ENCODE peak calls at places on chromosomes 2 and 18, in six cellular contexts. One of them, this sample, is unnamed.

GRCh38 chr18:22827741-22828140 is 105.4 kb upstream of the RBBP8 start:
- DNase-seq in H1: no peak
- DNase-seq in H9: no peak
- DNase-seq in mesenchymal stem cell: no peak
- DNase-seq in neuronal stem cell: no peak
- DNase-seq in IMR-90: no peak
- DNase-seq in this sample: no peak

GRCh38 chr2:230413465-230413864 is 2.5 kb upstream of the SP100 start:
- DNase-seq in H1: no peak
- DNase-seq in H9: no peak
- DNase-seq in mesenchymal stem cell: no peak
- DNase-seq in neuronal stem cell: no peak
- DNase-seq in IMR-90: no peak
- DNase-seq in this sample: no peak

GRCh38 chr18:1488957-1489356 is 584.3 kb downstream of the ADCYAP1 start:
- DNase-seq in H1: no peak
- DNase-seq in H9: no peak
- DNase-seq in mesenchymal stem cell: no peak
- DNase-seq in neuronal stem cell: no peak
- DNase-seq in IMR-90: no peak
- DNase-seq in this sample: no peak

GRCh38 chr2:193542762-193543161 is 1348.0 kb upstream of the TMEFF2 start:
- DNase-seq in H1: no peak
- DNase-seq in H9: no peak
- DNase-seq in mesenchymal stem cell: no peak
- DNase-seq in neuronal stem cell: no peak
- DNase-seq in IMR-90: no peak
- DNase-seq in this sample: no peak

GRCh38 chr2:211144078-211144477 is 587.7 kb downstream of the CPS1 start:
- DNase-seq in H1: no peak
- DNase-seq in H9: no peak
- DNase-seq in mesenchymal stem cell: peak; percentile 62
- DNase-seq in neuronal stem cell: no peak
- DNase-seq in IMR-90: peak; percentile 5
- DNase-seq in this sample: no peak

GRCh38 chr18:48797841-48798255 is 152.9 kb downstream of the SMAD7 start:
- DNase-seq in H1: no peak
- DNase-seq in H9: no peak
- DNase-seq in mesenchymal stem cell: no peak
- DNase-seq in neuronal stem cell: no peak
- DNase-seq in IMR-90: no peak
- DNase-seq in this sample: peak; percentile 81

GRCh38 chr2:26316845-26317244 is 29.1 kb upstream of the SELENOI start:
- DNase-seq in H1: no peak
- DNase-seq in H9: no peak
- DNase-seq in mesenchymal stem cell: no peak
- DNase-seq in neuronal stem cell: no peak
- DNase-seq in IMR-90: no peak
- DNase-seq in this sample: no peak

GRCh38 chr2:71129114-71129890 is 727 bp downstream of the MCEE start:
- DNase-seq in H1: no peak
- DNase-seq in H9: no peak
- DNase-seq in mesenchymal stem cell: peak; percentile 23
- DNase-seq in neuronal stem cell: no peak
- DNase-seq in IMR-90: peak; percentile 5
- DNase-seq in this sample: peak; percentile 22

GRCh38 chr2:236163483-236164200 is 4.5 kb downstream of the GBX2 start:
- DNase-seq in H1: no peak
- DNase-seq in H9: no peak
- DNase-seq in mesenchymal stem cell: no peak
- DNase-seq in neuronal stem cell: peak; percentile 9
- DNase-seq in IMR-90: no peak
- DNase-seq in this sample: no peak

GRCh38 chr2:12941203-12941602 is 224.5 kb downstream of the TRIB2 start:
- DNase-seq in H1: no peak
- DNase-seq in H9: no peak
- DNase-seq in mesenchymal stem cell: no peak
- DNase-seq in neuronal stem cell: no peak
- DNase-seq in IMR-90: no peak
- DNase-seq in this sample: no peak
- H2BK15ac ChIP-seq in H1: no peak overlapping the region
- H2BK15ac ChIP-seq in H9: no peak overlapping the region
- H2BK15ac ChIP-seq in mesenchymal stem cell: no peak overlapping the region
- H2BK15ac ChIP-seq in neuronal stem cell: no peak overlapping the region
- H2BK15ac ChIP-seq in IMR-90: no peak overlapping the region
- H2BK15ac ChIP-seq in this sample: no peak overlapping the region

GRCh38 chr2:12270876-12271588 is 445.7 kb upstream of the TRIB2 start:
- DNase-seq in H1: no peak
- DNase-seq in H9: no peak
- DNase-seq in mesenchymal stem cell: no peak
- DNase-seq in neuronal stem cell: no peak
- DNase-seq in IMR-90: no peak
- DNase-seq in this sample: no peak
- H2BK15ac ChIP-seq in H1: no peak overlapping the region
- H2BK15ac ChIP-seq in H9: no peak overlapping the region
- H2BK15ac ChIP-seq in mesenchymal stem cell: no peak overlapping the region
- H2BK15ac ChIP-seq in neuronal stem cell: no peak overlapping the region
- H2BK15ac ChIP-seq in IMR-90: no peak overlapping the region
- H2BK15ac ChIP-seq in this sample: no peak overlapping the region

GRCh38 chr2:30373881-30374302 is 73.2 kb upstream of the LCLAT1 start:
- DNase-seq in H1: no peak
- DNase-seq in H9: peak; percentile 39
- DNase-seq in mesenchymal stem cell: peak; percentile 79
- DNase-seq in neuronal stem cell: no peak
- DNase-seq in IMR-90: peak; percentile 89
- DNase-seq in this sample: peak; percentile 19
- H2BK15ac ChIP-seq in H1: no peak overlapping the region
- H2BK15ac ChIP-seq in H9: no peak overlapping the region
- H2BK15ac ChIP-seq in mesenchymal stem cell: no peak overlapping the region
- H2BK15ac ChIP-seq in neuronal stem cell: no peak overlapping the region
- H2BK15ac ChIP-seq in IMR-90: peak overlapping the region; percentile 85
- H2BK15ac ChIP-seq in this sample: no peak overlapping the region

DNA sequence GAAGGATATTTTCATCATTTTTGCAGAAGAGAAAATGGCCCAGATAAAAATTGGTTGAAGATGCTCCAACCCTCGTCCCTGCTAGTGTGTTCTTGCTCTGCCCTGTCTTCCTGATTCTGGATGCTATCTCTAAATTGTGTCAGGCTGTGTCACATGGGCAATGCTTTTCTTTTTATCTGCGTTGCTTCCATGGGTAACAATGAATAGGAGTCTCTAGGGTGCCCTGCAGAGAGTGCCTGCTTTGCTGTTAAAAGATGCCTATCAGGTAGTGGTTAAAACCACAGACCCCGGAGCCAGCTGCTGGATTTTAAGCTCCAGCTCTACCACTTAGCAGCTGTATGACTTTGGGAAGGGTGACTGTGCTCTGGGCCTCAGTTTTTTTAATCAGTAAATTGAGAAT is 340.2 kb downstream of the PLCL1 start:
- DNase-seq in H1: no peak
- DNase-seq in H9: no peak
- DNase-seq in mesenchymal stem cell: no peak
- DNase-seq in neuronal stem cell: no peak
- DNase-seq in IMR-90: no peak
- DNase-seq in this sample: peak; percentile 70
- H2BK15ac ChIP-seq in H1: no peak overlapping the region
- H2BK15ac ChIP-seq in H9: no peak overlapping the region
- H2BK15ac ChIP-seq in mesenchymal stem cell: no peak overlapping the region
- H2BK15ac ChIP-seq in neuronal stem cell: no peak overlapping the region
- H2BK15ac ChIP-seq in IMR-90: no peak overlapping the region
- H2BK15ac ChIP-seq in this sample: no peak overlapping the region

GRCh38 chr2:74938264-74938663 is 20.2 kb upstream of the POLE4 start:
- DNase-seq in H1: no peak
- DNase-seq in H9: no peak
- DNase-seq in mesenchymal stem cell: no peak
- DNase-seq in neuronal stem cell: no peak
- DNase-seq in IMR-90: no peak
- DNase-seq in this sample: no peak
- H2BK15ac ChIP-seq in H1: no peak overlapping the region
- H2BK15ac ChIP-seq in H9: no peak overlapping the region
- H2BK15ac ChIP-seq in mesenchymal stem cell: no peak overlapping the region
- H2BK15ac ChIP-seq in neuronal stem cell: no peak overlapping the region
- H2BK15ac ChIP-seq in IMR-90: no peak overlapping the region
- H2BK15ac ChIP-seq in this sample: no peak overlapping the region

DNA sequence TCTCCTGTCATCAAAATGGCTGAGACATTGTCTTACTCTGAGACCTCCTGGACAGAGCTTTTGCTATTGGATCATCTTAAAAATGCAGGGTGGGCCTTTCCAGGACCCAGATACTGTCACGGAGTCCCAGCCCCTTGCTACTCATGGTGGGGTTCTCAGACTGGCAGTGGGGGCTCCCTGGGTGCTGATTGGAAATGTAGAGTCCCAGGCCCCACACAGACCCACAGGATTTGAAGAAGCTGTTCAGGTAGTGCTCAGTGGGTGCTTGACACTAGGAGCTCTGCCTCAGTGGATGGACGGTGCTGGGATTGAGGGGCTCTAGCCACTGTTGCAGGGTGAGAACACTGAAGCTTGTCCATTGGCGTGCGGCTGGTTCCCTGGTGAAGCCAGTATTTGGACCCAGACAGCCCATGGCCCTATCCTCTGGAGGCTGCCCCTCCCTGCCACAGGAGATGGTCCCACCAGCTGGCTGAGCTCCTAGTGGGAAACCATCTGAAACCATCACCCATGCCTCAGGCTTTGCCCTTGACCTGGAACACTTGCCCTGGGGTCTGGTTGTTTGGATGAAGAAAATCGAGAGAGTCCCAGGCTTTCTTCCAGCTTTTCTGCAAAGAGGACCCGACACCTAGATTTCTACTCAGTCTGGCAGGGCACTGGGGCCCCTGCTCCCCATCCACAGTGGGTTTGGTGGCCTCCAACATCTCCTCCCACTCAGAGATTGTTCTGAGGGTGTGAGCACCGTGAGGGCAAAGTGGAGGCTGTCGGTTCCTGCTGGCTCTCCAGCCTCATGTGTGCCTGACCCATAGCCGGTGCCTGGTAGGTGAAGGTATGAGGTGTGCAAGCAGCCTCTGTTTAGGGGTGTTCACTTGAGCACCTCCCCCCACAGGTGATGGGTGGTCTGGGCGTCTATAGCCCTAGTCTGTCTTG is 30.1 kb downstream of the MROH2A start:
- DNase-seq in H1: no peak
- DNase-seq in H9: peak; percentile 17
- DNase-seq in mesenchymal stem cell: no peak
- DNase-seq in neuronal stem cell: no peak
- DNase-seq in IMR-90: no peak
- DNase-seq in this sample: no peak
- H2BK15ac ChIP-seq in H1: no peak overlapping the region
- H2BK15ac ChIP-seq in H9: no peak overlapping the region
- H2BK15ac ChIP-seq in mesenchymal stem cell: no peak overlapping the region
- H2BK15ac ChIP-seq in neuronal stem cell: no peak overlapping the region
- H2BK15ac ChIP-seq in IMR-90: no peak overlapping the region
- H2BK15ac ChIP-seq in this sample: no peak overlapping the region

DNA sequence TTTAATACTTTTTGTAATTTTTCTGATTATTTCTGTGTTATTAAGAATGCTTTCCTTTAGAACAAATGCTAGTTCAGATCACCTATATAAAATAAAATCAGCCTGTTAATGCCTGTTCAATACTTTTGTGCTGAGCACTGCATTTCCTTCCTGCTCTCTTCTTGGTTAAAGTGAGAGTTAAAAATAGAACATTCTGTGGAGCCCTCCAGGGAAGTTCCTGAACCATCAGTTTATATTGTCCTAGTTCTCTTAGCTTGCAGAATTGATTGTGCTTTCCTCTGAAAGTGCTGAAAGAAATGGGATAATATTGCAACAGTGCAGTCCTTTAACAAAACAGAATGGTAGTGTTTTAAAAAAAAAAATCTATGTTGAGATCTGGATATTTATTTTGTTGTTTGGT is 74.6 kb upstream of the UBXN4 start:
- DNase-seq in H1: no peak
- DNase-seq in H9: no peak
- DNase-seq in mesenchymal stem cell: peak; percentile 70
- DNase-seq in neuronal stem cell: no peak
- DNase-seq in IMR-90: peak; percentile 34
- DNase-seq in this sample: no peak
- H2BK15ac ChIP-seq in H1: no peak overlapping the region
- H2BK15ac ChIP-seq in H9: no peak overlapping the region
- H2BK15ac ChIP-seq in mesenchymal stem cell: no peak overlapping the region
- H2BK15ac ChIP-seq in neuronal stem cell: no peak overlapping the region
- H2BK15ac ChIP-seq in IMR-90: no peak overlapping the region
- H2BK15ac ChIP-seq in this sample: no peak overlapping the region

This sample was measured in mesendoderm.